ENCODE peak calls at places on chromosomes 7 and 10, in six cellular contexts. One of them, this sample, is unnamed.

GRCh38 chr10:73910401-73910763 is 550 bp upstream of the PLAU start:
- DNase-seq in AG10803: no peak
- DNase-seq in mucosa of descending colon: no peak
- DNase-seq in AG09309: no peak
- DNase-seq in activated CD8-positive, alpha-beta T cell treated with anti-CD3 and anti-CD28 coated beads for 36 hours: peak; percentile 49
- DNase-seq in upper lobe of right lung: no peak
- DNase-seq in this sample: no peak

GRCh38 chr10:79385804-79386531 is 38.7 kb downstream of the PPIF start:
- DNase-seq in AG10803: no peak
- DNase-seq in mucosa of descending colon: peak; percentile 1
- DNase-seq in AG09309: no peak
- DNase-seq in activated CD8-positive, alpha-beta T cell treated with anti-CD3 and anti-CD28 coated beads for 36 hours: no peak
- DNase-seq in upper lobe of right lung: peak; percentile 55
- DNase-seq in this sample: peak; percentile 92

GRCh38 chr10:92690211-92691041 is 671 bp downstream of the HHEX start:
- DNase-seq in AG10803: no peak
- DNase-seq in mucosa of descending colon: peak; percentile 35
- DNase-seq in AG09309: no peak
- DNase-seq in activated CD8-positive, alpha-beta T cell treated with anti-CD3 and anti-CD28 coated beads for 36 hours: peak; percentile 80
- DNase-seq in upper lobe of right lung: peak; percentile 87
- DNase-seq in this sample: no peak

GRCh38 chr7:82384779-82385178 is 58.8 kb downstream of the CACNA2D1 start:
- DNase-seq in AG10803: no peak
- DNase-seq in mucosa of descending colon: no peak
- DNase-seq in AG09309: no peak
- DNase-seq in activated CD8-positive, alpha-beta T cell treated with anti-CD3 and anti-CD28 coated beads for 36 hours: no peak
- DNase-seq in upper lobe of right lung: no peak
- DNase-seq in this sample: no peak

GRCh38 chr7:94486206-94486605 is 23.4 kb upstream of the CASD1 start:
- DNase-seq in AG10803: no peak
- DNase-seq in mucosa of descending colon: no peak
- DNase-seq in AG09309: no peak
- DNase-seq in activated CD8-positive, alpha-beta T cell treated with anti-CD3 and anti-CD28 coated beads for 36 hours: no peak
- DNase-seq in upper lobe of right lung: no peak
- DNase-seq in this sample: no peak

GRCh38 chr10:48794074-48794473 is 109.4 kb downstream of the WDFY4 start:
- DNase-seq in AG10803: no peak
- DNase-seq in mucosa of descending colon: no peak
- DNase-seq in AG09309: no peak
- DNase-seq in activated CD8-positive, alpha-beta T cell treated with anti-CD3 and anti-CD28 coated beads for 36 hours: no peak
- DNase-seq in upper lobe of right lung: no peak
- DNase-seq in this sample: no peak

GRCh38 chr7:98119257-98119918 is 12.7 kb downstream of the LMTK2 start:
- DNase-seq in AG10803: peak; percentile 71
- DNase-seq in mucosa of descending colon: no peak
- DNase-seq in AG09309: peak; percentile 29
- DNase-seq in activated CD8-positive, alpha-beta T cell treated with anti-CD3 and anti-CD28 coated beads for 36 hours: no peak
- DNase-seq in upper lobe of right lung: no peak
- DNase-seq in this sample: no peak

GRCh38 chr7:131040467-131040932 is 287.2 kb upstream of the MKLN1 start:
- DNase-seq in AG10803: peak; percentile 75
- DNase-seq in mucosa of descending colon: peak; percentile 93
- DNase-seq in AG09309: no peak
- DNase-seq in activated CD8-positive, alpha-beta T cell treated with anti-CD3 and anti-CD28 coated beads for 36 hours: peak; percentile 75
- DNase-seq in upper lobe of right lung: no peak
- DNase-seq in this sample: no peak

GRCh38 chr10:99521474-99522077 is 11.2 kb upstream of the NKX2-3 start:
- DNase-seq in AG10803: no peak
- DNase-seq in mucosa of descending colon: peak; percentile 22
- DNase-seq in AG09309: no peak
- DNase-seq in activated CD8-positive, alpha-beta T cell treated with anti-CD3 and anti-CD28 coated beads for 36 hours: no peak
- DNase-seq in upper lobe of right lung: peak; percentile 66
- DNase-seq in this sample: no peak

GRCh38 chr7:151815419-151815818 is 61.5 kb downstream of the PRKAG2 start:
- DNase-seq in AG10803: no peak
- DNase-seq in mucosa of descending colon: no peak
- DNase-seq in AG09309: no peak
- DNase-seq in activated CD8-positive, alpha-beta T cell treated with anti-CD3 and anti-CD28 coated beads for 36 hours: no peak
- DNase-seq in upper lobe of right lung: no peak
- DNase-seq in this sample: peak; percentile 49

GRCh38 chr7:50229964-50230363 is 74.6 kb upstream of the IKZF1 start:
- DNase-seq in AG10803: no peak
- DNase-seq in mucosa of descending colon: no peak
- DNase-seq in AG09309: no peak
- DNase-seq in activated CD8-positive, alpha-beta T cell treated with anti-CD3 and anti-CD28 coated beads for 36 hours: no peak
- DNase-seq in upper lobe of right lung: no peak
- DNase-seq in this sample: no peak
- TF ChIP-seq CTCF in AG10803: peak; percentile 19
- TF ChIP-seq CTCF in mucosa of descending colon: no peak
- TF ChIP-seq CTCF in AG09309: peak; percentile 11
- TF ChIP-seq CTCF in activated CD8-positive, alpha-beta T cell treated with anti-CD3 and anti-CD28 coated beads for 36 hours: peak; percentile 98
- TF ChIP-seq CTCF in upper lobe of right lung: peak; percentile 43
- TF ChIP-seq CTCF in this sample: peak; percentile 53

GRCh38 chr10:117419921-117420320 is 44.7 kb upstream of the PDZD8 start:
- DNase-seq in AG10803: peak; percentile 49
- DNase-seq in mucosa of descending colon: no peak
- DNase-seq in AG09309: no peak
- DNase-seq in activated CD8-positive, alpha-beta T cell treated with anti-CD3 and anti-CD28 coated beads for 36 hours: no peak
- DNase-seq in upper lobe of right lung: no peak
- DNase-seq in this sample: no peak
- TF ChIP-seq CTCF in AG10803: peak; percentile 22
- TF ChIP-seq CTCF in mucosa of descending colon: no peak
- TF ChIP-seq CTCF in AG09309: no peak
- TF ChIP-seq CTCF in activated CD8-positive, alpha-beta T cell treated with anti-CD3 and anti-CD28 coated beads for 36 hours: no peak
- TF ChIP-seq CTCF in upper lobe of right lung: no peak
- TF ChIP-seq CTCF in this sample: no peak

GRCh38 chr7:44977304-44977858 is 1.4 kb downstream of the MYO1G start:
- DNase-seq in AG10803: no peak
- DNase-seq in mucosa of descending colon: no peak
- DNase-seq in AG09309: no peak
- DNase-seq in activated CD8-positive, alpha-beta T cell treated with anti-CD3 and anti-CD28 coated beads for 36 hours: peak; percentile 93
- DNase-seq in upper lobe of right lung: no peak
- DNase-seq in this sample: no peak
- TF ChIP-seq CTCF in AG10803: no peak
- TF ChIP-seq CTCF in mucosa of descending colon: no peak
- TF ChIP-seq CTCF in AG09309: no peak
- TF ChIP-seq CTCF in activated CD8-positive, alpha-beta T cell treated with anti-CD3 and anti-CD28 coated beads for 36 hours: no peak
- TF ChIP-seq CTCF in upper lobe of right lung: no peak
- TF ChIP-seq CTCF in this sample: no peak

GRCh38 chr10:76337641-76338040 is 906.2 kb downstream of the LRMDA start:
- DNase-seq in AG10803: peak; percentile 66
- DNase-seq in mucosa of descending colon: no peak
- DNase-seq in AG09309: peak; percentile 52
- DNase-seq in activated CD8-positive, alpha-beta T cell treated with anti-CD3 and anti-CD28 coated beads for 36 hours: no peak
- DNase-seq in upper lobe of right lung: no peak
- DNase-seq in this sample: no peak
- TF ChIP-seq CTCF in AG10803: no peak
- TF ChIP-seq CTCF in mucosa of descending colon: no peak
- TF ChIP-seq CTCF in AG09309: no peak
- TF ChIP-seq CTCF in activated CD8-positive, alpha-beta T cell treated with anti-CD3 and anti-CD28 coated beads for 36 hours: no peak
- TF ChIP-seq CTCF in upper lobe of right lung: no peak
- TF ChIP-seq CTCF in this sample: peak; percentile 15

GRCh38 chr10:51368943-51369342 is 294.7 kb downstream of the PRKG1 start:
- DNase-seq in AG10803: no peak
- DNase-seq in mucosa of descending colon: no peak
- DNase-seq in AG09309: no peak
- DNase-seq in activated CD8-positive, alpha-beta T cell treated with anti-CD3 and anti-CD28 coated beads for 36 hours: no peak
- DNase-seq in upper lobe of right lung: no peak
- DNase-seq in this sample: no peak
- TF ChIP-seq CTCF in AG10803: no peak
- TF ChIP-seq CTCF in mucosa of descending colon: no peak
- TF ChIP-seq CTCF in AG09309: no peak
- TF ChIP-seq CTCF in activated CD8-positive, alpha-beta T cell treated with anti-CD3 and anti-CD28 coated beads for 36 hours: no peak
- TF ChIP-seq CTCF in upper lobe of right lung: no peak
- TF ChIP-seq CTCF in this sample: peak; percentile 52

This sample was measured in chondrocyte.